ENCODE peak calls at places on chromosomes 7 and 10, in five cellular contexts. P, Z, W, U and E are unnamed samples.

GRCh38 chr10:47381427-47382379 is 2.4 kb downstream of the ZNF488 start:
- DNase-seq in Z (no peak), W (no peak), U (peak; percentile 38), P (peak; percentile 1), E (peak; percentile 32)

GRCh38 chr7:98420966-98421612 is 20.2 kb upstream of the BAIAP2L1 start:
- DNase-seq in U (no peak), W (no peak), P (peak; percentile 71), Z (peak; percentile 81), E (peak; percentile 77)

GRCh38 chr7:40815022-40815421 is 680.2 kb downstream of the SUGCT start:
- DNase-seq in W (no peak), U (no peak), P (no peak), Z (no peak), E (no peak)

GRCh38 chr7:51175316-51175991 is 141.2 kb downstream of the COBL start:
- DNase-seq in Z (no peak), W (no peak), P (no peak), U (no peak), E (no peak)

GRCh38 chr10:63681965-63682704 is 160.9 kb downstream of the REEP3 start:
- DNase-seq in W (peak; percentile 87), U (no peak), Z (peak; percentile 28), P (no peak), E (no peak)

GRCh38 chr10:26706936-26707335 is 9.4 kb downstream of the PDSS1 start:
- DNase-seq in U (no peak), W (no peak), P (no peak), Z (no peak), E (no peak)

GRCh38 chr7:27235387-27236052 is 7.1 kb upstream of the EVX1 start:
- DNase-seq in W (no peak), P (peak; percentile 63), Z (peak; percentile 16), U (no peak), E (peak; percentile 76)

GRCh38 chr7:7408001-7408770 is 127.5 kb downstream of the COL28A1 start:
- DNase-seq in W (no peak), U (no peak), P (no peak), Z (no peak), E (no peak)

DNA sequence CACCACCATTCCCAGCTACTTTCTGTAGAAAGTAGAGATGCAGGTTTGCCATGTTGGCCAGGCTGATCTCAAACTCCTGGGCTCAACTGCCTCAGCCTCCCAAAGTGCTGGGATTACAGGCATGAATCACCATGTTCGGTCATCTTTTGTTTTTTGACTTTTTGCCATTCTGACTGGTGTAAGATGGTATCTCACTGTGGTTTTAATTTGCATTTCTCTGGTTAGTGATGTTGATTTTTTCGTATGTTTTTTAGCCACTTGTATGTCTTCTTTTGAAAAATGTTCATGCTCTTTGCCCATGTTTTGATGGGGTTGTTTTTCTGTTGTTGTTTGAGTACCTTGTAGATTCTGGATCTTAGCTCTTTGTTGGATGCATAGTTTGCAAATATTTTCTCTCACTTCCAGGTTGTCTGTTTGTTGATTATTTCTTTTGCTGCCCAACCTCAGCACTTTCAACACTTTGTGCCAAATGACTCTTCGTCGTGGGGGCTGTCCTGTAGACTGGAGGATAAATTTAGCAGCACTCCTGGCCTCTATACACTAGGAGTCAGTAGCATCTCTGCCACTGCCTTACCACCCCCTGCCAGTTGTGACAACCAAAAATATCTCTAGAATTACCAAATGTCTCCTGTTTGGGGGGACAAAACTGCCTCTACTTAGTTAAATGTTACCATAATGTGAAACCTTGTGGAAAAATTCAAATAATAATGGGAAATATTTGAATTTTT is 6.5 kb upstream of the CPED1 start:
- DNase-seq in U (no peak), P (no peak), W (peak; percentile 76), Z (no peak), E (no peak)
- TF ChIP-seq CTCF in U (no peak), P (no peak), W (no peak), Z (no peak), E (no peak)

GRCh38 chr7:44431091-44431608 is 59.3 kb downstream of the NUDCD3 start:
- DNase-seq in P (peak; percentile 19), U (no peak), W (peak; percentile 28), Z (peak; percentile 72), E (no peak)
- TF ChIP-seq CTCF in P (no peak), U (no peak), W (peak; percentile 5), Z (peak; percentile 50), E (no peak)

GRCh38 chr10:102960158-102960557 is 42.1 kb downstream of the CNNM2 start:
- DNase-seq in P (no peak), U (no peak), W (no peak), Z (no peak), E (no peak)

GRCh38 chr10:102964713-102965112 is 46.6 kb downstream of the CNNM2 start:
- DNase-seq in Z (no peak), U (no peak), W (no peak), P (no peak), E (no peak)

GRCh38 chr10:102962259-102962658 is 44.2 kb downstream of the CNNM2 start:
- DNase-seq in W (no peak), P (no peak), Z (no peak), U (no peak), E (no peak)

GRCh38 chr10:102965455-102965854 is 47.4 kb downstream of the CNNM2 start:
- DNase-seq in P (no peak), Z (no peak), U (no peak), W (no peak), E (no peak)

DNA sequence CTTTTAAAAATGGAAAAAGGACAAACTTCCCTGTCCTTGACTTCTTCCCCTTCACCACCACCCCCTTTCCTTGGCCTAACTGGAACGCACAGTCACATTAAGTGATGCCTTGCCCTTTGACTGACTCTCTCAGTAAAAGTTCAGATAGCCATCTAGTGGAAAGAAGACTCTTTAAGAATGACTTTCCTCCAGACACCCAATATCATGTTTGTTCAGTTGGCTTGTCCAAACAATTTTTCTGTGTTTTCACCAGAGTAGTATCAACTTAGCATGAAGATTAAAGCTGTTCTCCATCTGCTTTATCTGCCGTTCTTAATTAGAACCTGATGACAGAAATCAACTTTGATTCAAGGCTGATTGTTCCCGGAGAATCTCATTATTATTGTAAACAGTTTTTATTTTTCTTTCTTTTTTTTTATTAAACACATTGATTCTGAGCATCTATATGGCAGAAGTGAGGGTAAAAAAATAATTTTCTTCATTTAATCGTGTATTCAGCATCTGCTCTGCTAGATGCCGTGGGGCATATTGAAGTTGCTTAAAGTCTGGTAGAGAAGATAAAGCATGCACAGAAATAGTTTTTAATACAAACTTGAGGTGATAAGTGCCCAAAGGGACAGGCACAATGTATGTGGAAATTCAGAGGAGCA is 45.3 kb downstream of the CNNM2 start:
- DNase-seq in U (no peak), Z (no peak), P (no peak), W (peak; percentile 37), E (no peak)
- TF ChIP-seq CTCF in U (no peak), Z (no peak), P (no peak), W (no peak), E (no peak)

DNA sequence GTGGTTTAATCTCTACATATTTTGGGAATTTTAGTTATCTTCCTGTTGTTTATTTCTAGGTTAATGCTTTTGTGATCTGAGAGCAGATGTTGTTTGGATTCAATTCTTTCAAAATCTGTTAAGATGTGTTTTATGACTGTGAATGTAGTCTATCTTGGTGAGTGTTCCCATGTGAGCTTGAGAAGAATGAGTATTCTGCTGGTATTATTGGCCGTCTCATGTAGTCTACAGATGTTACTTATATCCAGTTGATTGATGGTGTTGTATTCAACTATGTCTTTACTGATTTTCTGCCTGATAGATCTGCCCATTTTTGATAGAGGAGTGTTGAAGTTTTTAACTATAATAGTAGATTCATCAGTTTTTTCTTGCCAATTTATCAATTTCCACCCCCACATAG is 141.4 kb upstream of the FOXP2 start:
- DNase-seq in Z (no peak), W (no peak), U (no peak), P (no peak), E (no peak)
- TF ChIP-seq CTCF in Z (no peak), W (no peak), U (no peak), P (no peak), E (no peak)

GRCh38 chr10:114458955-114459354 is 54.7 kb upstream of the AFAP1L2 start:
- DNase-seq in Z (peak; percentile 67), P (peak; percentile 60), U (no peak), W (peak; percentile 4), E (no peak)
- TF ChIP-seq CTCF in Z (peak; percentile 38), P (peak; percentile 60), U (peak; percentile 42), W (no peak), E (peak; percentile 73)

GRCh38 chr10:15726042-15726441 is 6.3 kb upstream of the ITGA8 start:
- DNase-seq in P (no peak), W (no peak), U (no peak), Z (no peak), E (no peak)
- TF ChIP-seq CTCF in P (no peak), W (no peak), U (no peak), Z (no peak), E (no peak)

GRCh38 chr10:127563718-127564553 is 14.8 kb downstream of the NPS start:
- DNase-seq in Z (peak; percentile 8), U (no peak), W (no peak), P (peak; percentile 56), E (no peak)
- TF ChIP-seq CTCF in Z (peak; percentile 65), U (peak; percentile 27), W (no peak), P (peak; percentile 86), E (peak; percentile 74)